ENCODE peak calls at places on chromosomes 13 and 19, in nine cellular contexts. D is IMR-90, S is body of pancreas, X is adrenal gland, Y is dorsolateral prefrontal cortex, O is tibial artery, B is osteoblast, N is A549, P is left ventricle myocardium inferior. U is an unnamed sample.

GRCh38 chr19:35395762-35396199 is 24.9 kb downstream of the GPR42 start:
- DNase-seq in D (no peak), S (peak), X (peak), Y (no peak), O (no peak), B (no peak), N (no peak), P (no peak), U (no peak)

GRCh38 chr13:79485014-79485441 is 4.1 kb downstream of the NDFIP2 start:
- DNase-seq in D (peak), S (peak), X (no peak), Y (no peak), O (no peak), B (peak), N (peak), P (no peak), U (no peak)

GRCh38 chr19:48445256-48445605 is 552 bp upstream of the GRWD1 start:
- DNase-seq in D (peak), S (no peak), X (peak), Y (no peak), O (no peak), B (peak), N (peak), P (no peak), U (peak)

GRCh38 chr13:50981686-50982085 is 72.1 kb downstream of the RNASEH2B start:
- DNase-seq in D (no peak), S (no peak), X (no peak), Y (no peak), O (no peak), B (no peak), N (no peak), P (no peak), U (no peak)

GRCh38 chr13:58855283-58855682 is 1223.7 kb downstream of the PCDH17 start:
- DNase-seq in D (no peak), S (no peak), X (no peak), Y (no peak), O (no peak), B (no peak), N (no peak), P (no peak), U (no peak)

GRCh38 chr13:108034909-108035308 is 180.4 kb downstream of the LIG4 start:
- DNase-seq in D (no peak), S (no peak), X (no peak), Y (no peak), O (no peak), B (no peak), N (no peak), P (no peak), U (no peak)

GRCh38 chr19:42442833-42443232 is at the start of gene CXCL17:
- DNase-seq in D (no peak), S (peak), X (no peak), Y (no peak), O (no peak), B (no peak), N (no peak), P (no peak), U (no peak)

GRCh38 chr19:2726904-2727639 is 5.9 kb upstream of the DIRAS1 start:
- DNase-seq in D (no peak), S (no peak), X (no peak), Y (no peak), O (no peak), B (peak), N (no peak), P (no peak), U (no peak)

GRCh38 chr13:113559901-113560644 is 24.5 kb upstream of the TFDP1 start:
- DNase-seq in D (no peak), S (no peak), X (peak), Y (no peak), O (no peak), B (no peak), N (no peak), P (no peak), U (no peak)

GRCh38 chr19:49988433-49988832 is 27.5 kb upstream of the SIGLEC11 start:
- DNase-seq in D (peak), S (no peak), X (no peak), Y (no peak), O (no peak), B (peak), N (no peak), P (no peak), U (peak)

GRCh38 chr13:30125422-30126073 is 181.8 kb downstream of the KATNAL1 start:
- DNase-seq in D (peak), S (no peak), X (no peak), Y (no peak), O (no peak), B (no peak), N (peak), P (no peak), U (no peak)

GRCh38 chr19:18594824-18595373 is 6.3 kb downstream of the REX1BD start:
- DNase-seq in D (no peak), S (no peak), X (no peak), Y (no peak), O (no peak), B (peak), N (no peak), P (no peak), U (no peak)

GRCh38 chr13:48028066-48028465 is 9.5 kb upstream of the NUDT15 start:
- DNase-seq in D (no peak), S (no peak), X (no peak), Y (no peak), O (no peak), B (no peak), N (no peak), P (no peak), U (no peak)

GRCh38 chr13:31424130-31424729 is 224.5 kb downstream of the B3GLCT start:
- DNase-seq in D (peak), S (peak), X (peak), Y (peak), O (peak), B (peak), N (peak), P (peak), U (peak)

DNA sequence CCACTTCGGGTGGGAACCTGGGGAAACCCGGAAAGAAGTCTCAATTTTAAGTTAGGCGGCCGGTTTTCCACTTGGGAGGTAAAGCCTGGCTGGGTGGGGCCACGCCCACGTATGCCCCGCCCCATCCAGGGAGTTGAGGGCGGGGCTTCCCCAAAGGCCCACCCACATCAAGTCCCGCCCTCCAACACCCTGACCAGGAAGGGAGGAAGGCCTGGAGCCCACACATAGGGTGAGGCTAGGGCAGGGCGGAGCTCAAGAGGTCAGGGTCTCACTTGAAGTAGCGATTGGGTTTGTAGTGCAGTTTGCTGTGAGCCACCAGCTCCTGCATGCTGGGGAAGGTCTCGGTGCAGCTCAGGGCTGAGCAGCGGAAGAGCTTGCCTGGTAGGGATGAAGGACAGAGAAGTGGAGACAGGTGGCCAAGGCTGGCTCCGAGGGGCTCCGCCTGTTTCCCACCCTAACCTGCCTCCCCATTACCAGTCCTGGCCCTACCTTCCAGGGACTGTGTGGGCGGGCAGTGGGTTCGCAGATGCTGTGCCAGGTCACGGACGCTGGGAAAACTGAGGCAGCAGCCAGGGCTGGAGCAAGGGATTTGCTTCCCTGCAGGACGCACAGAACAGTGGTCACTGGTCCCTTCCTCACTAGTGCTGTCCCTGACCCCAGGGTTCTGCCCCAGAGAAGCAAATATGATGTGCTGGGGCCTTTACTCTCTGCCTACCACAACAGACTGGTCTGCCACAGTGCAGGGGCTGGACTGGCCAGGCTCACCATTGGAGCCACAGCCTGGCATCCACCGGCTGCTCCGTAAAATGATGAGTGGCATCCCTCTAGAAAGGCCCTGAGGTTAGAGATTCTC is 1.6 kb downstream of the ZNF414 start:
- DNase-seq in D (no peak), S (no peak), X (no peak), Y (no peak), O (no peak), B (peak), N (peak), P (no peak), U (no peak)
- H3K27ac ChIP-seq in D (no peak), S (no peak), X (no peak), Y (peak), O (no peak), B (no peak), N (peak), P (peak), U (no peak)

GRCh38 chr19:16459680-16460079 is 12.1 kb downstream of the EPS15L1 start:
- DNase-seq in D (no peak), S (no peak), X (no peak), Y (no peak), O (no peak), B (no peak), N (no peak), P (no peak), U (no peak)

GRCh38 chr19:16457195-16457953 is 14.4 kb downstream of the EPS15L1 start:
- DNase-seq in D (peak), S (no peak), X (peak), Y (no peak), O (peak), B (peak), N (no peak), P (peak), U (no peak)

GRCh38 chr19:16456652-16457194 is 15.0 kb downstream of the EPS15L1 start:
- DNase-seq in D (no peak), S (no peak), X (no peak), Y (no peak), O (no peak), B (peak), N (no peak), P (no peak), U (no peak)

GRCh38 chr19:16458391-16459128 is 13.2 kb downstream of the EPS15L1 start:
- DNase-seq in D (no peak), S (no peak), X (no peak), Y (no peak), O (no peak), B (no peak), N (no peak), P (no peak), U (no peak)

GRCh38 chr19:16457954-16458331 is 13.8 kb downstream of the EPS15L1 start:
- DNase-seq in D (no peak), S (no peak), X (no peak), Y (no peak), O (no peak), B (peak), N (no peak), P (peak), U (no peak)
- H3K27ac ChIP-seq in D (peak), S (no peak), X (no peak), Y (peak), O (peak), B (peak), N (peak), P (peak), U (peak)

GRCh38 chr19:3880471-3881271 is at the start of gene ATCAY:
- DNase-seq in D (no peak), S (no peak), X (peak), Y (peak), O (no peak), B (peak), N (no peak), P (no peak), U (no peak)
- H3K27ac ChIP-seq in D (no peak), S (no peak), X (no peak), Y (peak), O (no peak), B (no peak), N (no peak), P (no peak), U (peak)

DNA sequence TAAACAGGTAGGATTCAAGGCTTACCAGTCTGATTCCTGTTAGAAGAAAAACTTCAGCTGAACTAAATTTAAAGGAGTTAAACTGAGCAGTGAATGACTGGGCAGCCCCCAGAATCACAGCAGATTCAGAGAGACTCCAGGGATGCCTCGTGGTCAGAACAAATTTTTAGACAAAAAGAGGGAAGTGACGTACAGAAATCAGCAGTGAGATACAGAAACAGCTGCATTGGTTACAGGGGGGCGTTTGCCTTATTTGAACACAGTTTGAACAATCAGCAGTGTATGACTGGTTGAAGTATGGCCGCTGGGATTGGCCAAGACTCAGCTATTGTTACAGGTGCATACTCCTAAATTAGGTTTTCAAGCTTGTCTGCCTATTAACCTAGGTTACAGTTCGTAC is 2.1 kb upstream of the SPRYD7 start:
- DNase-seq in D (no peak), S (no peak), X (no peak), Y (no peak), O (no peak), B (no peak), N (no peak), P (no peak), U (no peak)
- H3K27ac ChIP-seq in D (no peak), S (peak), X (no peak), Y (no peak), O (no peak), B (no peak), N (no peak), P (no peak), U (no peak)

GRCh38 chr13:40484101-40484800 is 182.2 kb downstream of the FOXO1 start:
- DNase-seq in D (no peak), S (no peak), X (no peak), Y (no peak), O (no peak), B (no peak), N (no peak), P (no peak), U (no peak)
- H3K27ac ChIP-seq in D (no peak), S (no peak), X (no peak), Y (peak), O (no peak), B (no peak), N (no peak), P (no peak), U (no peak)

GRCh38 chr13:109730832-109731335 is 55.5 kb downstream of the IRS2 start:
- DNase-seq in D (no peak), S (no peak), X (no peak), Y (no peak), O (no peak), B (no peak), N (no peak), P (no peak), U (no peak)

GRCh38 chr13:109728061-109728460 is 58.3 kb downstream of the IRS2 start:
- DNase-seq in D (no peak), S (no peak), X (no peak), Y (no peak), O (no peak), B (no peak), N (no peak), P (no peak), U (no peak)

GRCh38 chr13:109725995-109726637 is 60.3 kb downstream of the IRS2 start:
- DNase-seq in D (no peak), S (no peak), X (no peak), Y (no peak), O (no peak), B (no peak), N (no peak), P (no peak), U (no peak)

GRCh38 chr13:109727251-109727650 is 59.1 kb downstream of the IRS2 start:
- DNase-seq in D (no peak), S (no peak), X (no peak), Y (no peak), O (no peak), B (no peak), N (no peak), P (no peak), U (no peak)

DNA sequence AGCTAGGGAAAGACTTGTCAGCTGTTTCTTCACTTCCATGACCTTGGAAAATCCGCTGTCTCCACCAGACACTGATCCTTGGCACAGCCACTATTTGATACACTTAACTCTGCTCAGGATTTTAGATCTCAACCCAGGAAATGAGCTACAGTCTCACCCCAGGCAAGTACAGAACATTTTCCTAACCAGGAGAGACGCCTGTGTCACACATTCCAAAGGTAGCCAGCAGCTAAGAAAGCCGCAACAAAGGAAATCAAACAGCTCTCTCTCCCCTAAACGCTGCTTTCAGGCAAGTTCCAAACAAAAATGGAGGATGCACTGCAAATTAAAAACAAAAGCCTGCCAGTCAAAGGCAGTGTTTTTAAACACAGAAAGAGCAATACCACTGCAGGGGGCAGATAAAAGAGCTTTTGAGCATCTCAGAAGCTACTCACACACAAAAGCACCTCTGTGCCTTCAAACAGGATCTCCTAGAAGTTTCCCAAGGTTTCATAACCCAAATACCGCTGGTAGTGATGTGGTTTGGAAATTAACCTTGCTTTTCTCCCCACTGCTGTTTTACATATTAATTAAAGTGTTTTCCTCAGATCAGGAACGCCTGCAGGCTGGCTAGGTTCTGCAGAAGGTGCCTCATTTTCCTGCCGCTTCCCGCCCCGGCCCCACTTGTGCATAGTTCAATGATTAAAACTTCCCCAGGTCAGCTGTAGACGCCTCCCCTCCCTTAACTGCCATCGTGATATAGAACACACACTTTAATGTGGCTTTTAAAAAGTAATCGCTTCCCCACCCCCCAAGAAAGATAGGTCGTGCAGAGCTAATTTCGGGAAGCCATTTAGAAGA is 57.1 kb downstream of the IRS2 start:
- DNase-seq in D (no peak), S (no peak), X (peak), Y (no peak), O (no peak), B (no peak), N (no peak), P (no peak), U (no peak)
- H3K27ac ChIP-seq in D (no peak), S (no peak), X (no peak), Y (no peak), O (no peak), B (no peak), N (no peak), P (no peak), U (peak)

U was measured in caudate nucleus.